ENCODE peak calls at places on chromosome 12, in four cellular contexts. S is lower lobe of right lung, T is activated T-helper 1 cell treated with Interleukin-2 at 50 U/mL for 16 hours, R is neuronal stem cell. L is an unnamed sample.

GRCh38 chr12:51827925-51828818 is 20.3 kb downstream of the FIGNL2 start:
- DNase-seq in T (no peak), S (peak; percentile 63), R (no peak), L (peak; percentile 27)

GRCh38 chr12:94172973-94173372 is 24.6 kb downstream of the PLXNC1 start:
- DNase-seq in S (no peak), R (no peak), T (no peak), L (peak; percentile 47)

GRCh38 chr12:2009623-2010022 is 5.4 kb upstream of the DCP1B start:
- DNase-seq in T (no peak), R (no peak), S (no peak), L (no peak)

GRCh38 chr12:46669720-46670119 is 156.1 kb downstream of the SLC38A4 start:
- DNase-seq in S (no peak), R (no peak), T (no peak), L (no peak)

GRCh38 chr12:119902084-119902509 is 25.0 kb upstream of the CIT start:
- DNase-seq in S (peak; percentile 59), T (peak; percentile 33), R (peak; percentile 40), L (peak; percentile 64)

GRCh38 chr12:94641283-94641682 is 9.1 kb downstream of the TMCC3 start:
- DNase-seq in R (no peak), S (no peak), T (no peak), L (no peak)

GRCh38 chr12:126910570-126910969 is 1356.4 kb upstream of the TMEM132C start:
- DNase-seq in S (no peak), R (no peak), T (no peak), L (no peak)

GRCh38 chr12:89181271-89181920 is 170.9 kb downstream of the DUSP6 start:
- DNase-seq in R (no peak), S (no peak), T (no peak), L (peak; percentile 69)

GRCh38 chr12:56839489-56840442 is 76.6 kb downstream of the HSD17B6 start:
- DNase-seq in T (no peak), R (peak; percentile 35), S (peak; percentile 56), L (peak; percentile 73)

GRCh38 chr12:43501705-43502104 is 50.3 kb downstream of the ADAMTS20 start:
- DNase-seq in R (no peak), T (no peak), S (no peak), L (peak; percentile 54)

GRCh38 chr12:50344775-50345174 is 51.6 kb downstream of the FAM186A start:
- DNase-seq in T (no peak), S (no peak), R (no peak), L (no peak)

GRCh38 chr12:107372229-107372658 is 278.9 kb upstream of the CRY1 start:
- DNase-seq in S (no peak), R (no peak), T (peak; percentile 5), L (no peak)

GRCh38 chr12:108839890-108840230 is 17.5 kb downstream of the SSH1 start:
- DNase-seq in T (no peak), R (no peak), S (peak; percentile 58), L (no peak)

GRCh38 chr12:14948672-14949071 is 10.3 kb upstream of the ERP27 start:
- DNase-seq in T (no peak), R (no peak), S (no peak), L (peak; percentile 88)

GRCh38 chr12:2003676-2004112 is 563 bp downstream of the DCP1B start:
- DNase-seq in R (no peak), T (no peak), S (no peak), L (peak; percentile 23)

GRCh38 chr12:132904718-132905328 is 17.4 kb upstream of the CHFR start:
- DNase-seq in R (peak; percentile 30), T (peak; percentile 89), S (peak; percentile 89), L (no peak)

GRCh38 chr12:21221778-21222177 is 90.8 kb downstream of the SLCO1B1 start:
- DNase-seq in R (no peak), S (no peak), T (no peak), L (no peak)

GRCh38 chr12:76311796-76312195 is 36.4 kb downstream of the BBS10 start:
- DNase-seq in S (no peak), T (no peak), R (no peak), L (peak; percentile 65)

GRCh38 chr12:79559591-79559990 is 131.2 kb downstream of the PAWR start:
- DNase-seq in S (no peak), T (no peak), R (no peak), L (no peak)

GRCh38 chr12:6047249-6048227 is 76.9 kb downstream of the VWF start:
- DNase-seq in R (no peak), T (no peak), S (no peak), L (peak; percentile 62)

GRCh38 chr12:102478416-102479098 is 1.8 kb downstream of the IGF1 start:
- DNase-seq in R (peak; percentile 20), S (no peak), T (no peak), L (no peak)

GRCh38 chr12:43968736-43969135 is 132.9 kb downstream of the TMEM117 start:
- DNase-seq in T (no peak), S (no peak), R (no peak), L (no peak)

GRCh38 chr12:76883151-76883550 is 4.3 kb upstream of the CSRP2 start:
- DNase-seq in S (no peak), R (no peak), T (no peak), L (peak; percentile 53)

GRCh38 chr12:9237286-9237685 is 29.1 kb upstream of the PZP start:
- DNase-seq in T (no peak), S (no peak), R (no peak), L (no peak)

GRCh38 chr12:12081836-12082497 is 11.2 kb downstream of the BCL2L14 start:
- DNase-seq in R (peak; percentile 20), S (no peak), T (no peak), L (peak; percentile 52)

GRCh38 chr12:6226002-6226700 is 26.0 kb downstream of the CD9 start:
- DNase-seq in R (no peak), S (no peak), T (no peak), L (no peak)

GRCh38 chr12:54360717-54361456 is 3.4 kb downstream of the GPR84 start:
- DNase-seq in S (peak; percentile 85), T (no peak), R (peak; percentile 87), L (peak; percentile 76)

GRCh38 chr12:27779416-27779815 is 617 bp upstream of the KLHL42 start:
- DNase-seq in T (no peak), R (no peak), S (no peak), L (peak; percentile 30)

GRCh38 chr12:100753837-100754236 is 40.7 kb upstream of the ANO4 start:
- DNase-seq in S (no peak), R (no peak), T (no peak), L (peak; percentile 91)

GRCh38 chr12:116353958-116354357 is 76.5 kb upstream of the MED13L start:
- DNase-seq in T (no peak), R (no peak), S (peak; percentile 13), L (no peak)